ENCODE peak calls at places on chromosomes 12 and 14, in five cellular contexts. C is psoas muscle; D is tibial artery; B is right cardiac atrium; G is CD4-positive, alpha-beta memory T cell. N is an unnamed sample. For H3K4me1 and H3K9me3, the result is how much of the 10 kb centered on the place peaks cover.

GRCh38 chr14:72708708-72709475 is 185.0 kb downstream of the DPF3 start:
- DNase-seq in C (no peak), D (no peak), B (no peak), G (no peak), N (no peak)

GRCh38 chr14:75279153-75279738 is 618 bp downstream of the FOS start:
- DNase-seq in C (peak), D (peak), B (peak), G (peak), N (peak)

GRCh38 chr12:40063424-40063823 is 42.5 kb downstream of the SLC2A13 start:
- DNase-seq in C (no peak), D (no peak), B (no peak), G (no peak), N (no peak)

GRCh38 chr12:70520847-70521246 is 116.4 kb downstream of the PTPRB start:
- DNase-seq in C (no peak), D (no peak), B (no peak), G (no peak), N (no peak)

GRCh38 chr12:32107376-32108267 is 975 bp downstream of the BICD1 start:
- DNase-seq in C (peak), D (no peak), B (no peak), G (peak), N (no peak)

GRCh38 chr14:20690848-20691640 is 2.5 kb downstream of the ANG start:
- DNase-seq in C (no peak), D (no peak), B (no peak), G (peak), N (no peak)

GRCh38 chr12:77855548-77855947 is 24.9 kb downstream of the NAV3 start:
- DNase-seq in C (no peak), D (no peak), B (no peak), G (no peak), N (no peak)

GRCh38 chr14:51877807-51878206 is 17.4 kb downstream of the GNG2 start:
- DNase-seq in C (no peak), D (no peak), B (no peak), G (no peak), N (no peak)

GRCh38 chr12:120529641-120530314 is 820 bp upstream of the COQ5 start:
- DNase-seq in C (no peak), D (no peak), B (no peak), G (no peak), N (no peak)

GRCh38 chr12:16555630-16556029 is 50.3 kb downstream of the LMO3 start:
- DNase-seq in C (no peak), D (no peak), B (no peak), G (no peak), N (no peak)

GRCh38 chr14:65226824-65227604 is 124.7 kb upstream of the MAX start:
- DNase-seq in C (no peak), D (peak), B (no peak), G (no peak), N (no peak)

GRCh38 chr12:132329739-132330548 is 555 bp upstream of the GALNT9 start:
- DNase-seq in C (no peak), D (no peak), B (peak), G (no peak), N (no peak)

GRCh38 chr12:84738481-84738972 is 174.1 kb downstream of the SLC6A15 start:
- DNase-seq in C (no peak), D (no peak), B (no peak), G (no peak), N (no peak)

GRCh38 chr14:72104011-72104613 is 171.9 kb downstream of the RGS6 start:
- DNase-seq in C (no peak), D (no peak), B (peak), G (no peak), N (no peak)

GRCh38 chr14:72688990-72689677 is 204.8 kb downstream of the DPF3 start:
- DNase-seq in C (no peak), D (no peak), B (no peak), G (no peak), N (no peak)

GRCh38 chr12:89235189-89235993 is 116.9 kb downstream of the DUSP6 start:
- DNase-seq in C (no peak), D (no peak), B (no peak), G (peak), N (no peak)

GRCh38 chr14:104435147-104436046 is 144.2 kb upstream of the C14orf180 start:
- DNase-seq in C (no peak), D (no peak), B (no peak), G (no peak), N (no peak)

GRCh38 chr12:94056419-94057158 is 91.8 kb upstream of the PLXNC1 start:
- DNase-seq in C (no peak), D (no peak), B (no peak), G (no peak), N (no peak)

GRCh38 chr14:103104654-103105511 is 10.4 kb downstream of the EXOC3L4 start:
- DNase-seq in C (peak), D (no peak), B (peak), G (peak), N (peak)

GRCh38 chr12:96400631-96401060 is 407 bp upstream of the CDK17 start:
- DNase-seq in C (no peak), D (no peak), B (no peak), G (no peak), N (no peak)

GRCh38 chr12:52604859-52605258 is 3.6 kb upstream of the KRT72 start:
- DNase-seq in C (no peak), D (no peak), B (no peak), G (no peak), N (no peak)

GRCh38 chr12:20601668-20602280 is 93.4 kb upstream of the SLCO1C1 start:
- DNase-seq in C (no peak), D (no peak), B (no peak), G (no peak), N (no peak)

GRCh38 chr12:21725731-21726130 is 48.8 kb downstream of the KCNJ8 start:
- DNase-seq in C (no peak), D (no peak), B (no peak), G (no peak), N (no peak)

GRCh38 chr14:33810308-33810707 is 140.6 kb downstream of the EGLN3 start:
- DNase-seq in C (no peak), D (no peak), B (no peak), G (no peak), N (no peak)

DNA sequence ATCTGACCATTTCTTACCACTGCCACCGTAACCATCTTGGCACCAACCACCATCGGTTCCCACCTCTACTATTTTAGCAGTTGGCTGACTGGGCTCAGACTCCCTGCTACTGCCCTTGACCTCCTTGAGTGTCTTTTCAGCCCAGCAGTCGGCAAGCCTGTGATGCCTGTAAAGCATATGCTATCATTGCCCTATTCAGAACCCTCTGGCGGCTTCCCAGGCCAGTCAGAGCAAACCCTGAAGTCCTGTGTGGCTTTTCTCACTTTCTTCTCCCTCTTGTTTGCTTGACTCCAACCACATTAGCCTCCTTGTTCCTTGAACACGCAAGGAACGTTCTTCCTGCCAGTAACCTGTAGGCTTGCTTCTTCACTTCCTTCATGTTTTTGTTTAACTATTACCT is 6.2 kb downstream of the IRAK3 start:
- DNase-seq in C (no peak), D (no peak), B (no peak), G (no peak), N (no peak)
- H3K27ac ChIP-seq in C (no peak), D (no peak), B (no peak), G (no peak), N (no peak)

GRCh38 chr12:68612675-68613074 is 2.0 kb downstream of the RAP1B start:
- DNase-seq in C (no peak), D (no peak), B (no peak), G (peak), N (no peak)
- H3K4me1 ChIP-seq in C (half or more), D (half or more), B (under half), G (half or more), N (half or more)

GRCh38 chr12:130807309-130807708 is 31.7 kb downstream of the STX2 start:
- DNase-seq in C (no peak), D (no peak), B (no peak), G (no peak), N (no peak)
- H3K9me3 ChIP-seq in C (under half), D (under half), B (under half), G (under half), N (under half)

GRCh38 chr12:19044430-19044829 is 85.1 kb upstream of the PLEKHA5 start:
- DNase-seq in C (no peak), D (no peak), B (no peak), G (no peak), N (no peak)

GRCh38 chr12:19042196-19042595 is 87.3 kb upstream of the PLEKHA5 start:
- DNase-seq in C (no peak), D (no peak), B (no peak), G (no peak), N (no peak)

GRCh38 chr12:19048943-19049342 is 80.6 kb upstream of the PLEKHA5 start:
- DNase-seq in C (no peak), D (no peak), B (no peak), G (peak), N (no peak)

GRCh38 chr12:19045421-19045820 is 84.1 kb upstream of the PLEKHA5 start:
- DNase-seq in C (no peak), D (no peak), B (no peak), G (no peak), N (no peak)

GRCh38 chr12:19044877-19045276 is 84.7 kb upstream of the PLEKHA5 start:
- DNase-seq in C (no peak), D (no peak), B (no peak), G (no peak), N (no peak)
- H3K27ac ChIP-seq in C (no peak), D (no peak), B (no peak), G (no peak), N (peak)

GRCh38 chr12:119312904-119313303 is 21.6 kb upstream of the CCDC60 start:
- DNase-seq in C (no peak), D (no peak), B (no peak), G (no peak), N (no peak)

GRCh38 chr12:119307747-119308146 is 26.8 kb upstream of the CCDC60 start:
- DNase-seq in C (no peak), D (no peak), B (no peak), G (no peak), N (no peak)

GRCh38 chr12:119314290-119314689 is 20.2 kb upstream of the CCDC60 start:
- DNase-seq in C (no peak), D (no peak), B (no peak), G (no peak), N (no peak)

GRCh38 chr12:119311897-119312296 is 22.6 kb upstream of the CCDC60 start:
- DNase-seq in C (no peak), D (no peak), B (no peak), G (no peak), N (no peak)

DNA sequence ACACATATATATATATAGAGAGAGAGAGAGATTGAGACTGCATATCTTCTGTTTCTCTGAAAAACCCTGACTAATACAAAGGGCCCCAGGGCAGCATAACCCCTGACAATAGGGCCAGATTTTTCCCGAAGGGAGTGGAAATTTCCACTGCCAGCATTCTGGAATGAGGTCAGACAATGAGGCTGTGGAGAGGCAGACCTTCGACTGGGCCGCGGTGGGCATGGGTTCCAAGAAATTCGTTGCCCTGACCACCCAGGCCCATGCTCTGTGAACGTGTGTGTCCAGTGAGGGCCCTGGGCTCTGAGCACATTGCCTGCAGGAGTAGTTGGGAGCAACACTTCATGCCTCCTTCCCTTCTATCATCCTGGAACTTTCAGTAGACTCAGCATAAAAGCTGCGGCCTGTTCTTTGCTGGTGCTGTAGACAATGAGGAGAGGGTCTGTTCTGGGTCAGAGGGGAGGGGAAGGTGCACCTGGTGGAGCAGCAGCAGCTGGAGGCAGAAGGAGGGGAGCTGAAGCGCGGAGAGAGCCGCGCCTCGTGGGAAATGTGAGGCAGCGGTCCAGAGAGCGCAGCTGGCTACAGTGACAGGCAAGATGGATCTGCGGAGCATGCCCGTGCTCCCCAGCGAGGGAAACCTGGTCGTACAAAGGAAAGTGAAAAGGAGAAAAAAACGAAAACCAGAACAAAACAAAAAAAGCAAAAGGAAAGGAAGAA is 25.6 kb upstream of the CCDC60 start:
- DNase-seq in C (peak), D (no peak), B (peak), G (no peak), N (peak)
- H3K4me1 ChIP-seq in C (under half), D (under half), B (under half), G (under half), N (under half)

N was measured in left ventricle myocardium inferior.